ENCODE peak calls at places on chromosomes 11 and 22, in nine cellular contexts. N is stomach; M is AG10803; U is HFF-Myc; R is brain microvascular endothelial cell; X is small intestine; F is CD8-positive, alpha-beta T cell; L is DND-41; Z is astrocyte of the cerebellum. T is an unnamed sample.

GRCh38 chr11:124643605-124644425 is 21.2 kb downstream of the TBRG1 start:
- DNase-seq in L (no peak), X (no peak), Z (peak; percentile 73), R (peak; percentile 96), N (no peak), F (no peak), M (peak; percentile 79), U (no peak), T (no peak)

GRCh38 chr11:1150095-1150494 is 7.7 kb upstream of the MUC5AC start:
- DNase-seq in X (no peak), Z (no peak), F (no peak), L (no peak), R (no peak), N (no peak), U (no peak), M (no peak), T (no peak)

GRCh38 chr11:77672276-77672675 is 34.7 kb upstream of the CLNS1A start:
- DNase-seq in N (no peak), F (no peak), M (peak; percentile 91), R (peak; percentile 82), Z (peak; percentile 78), L (no peak), X (peak; percentile 46), U (peak; percentile 61), T (no peak)

GRCh38 chr11:107916671-107917241 is 11.5 kb upstream of the RAB39A start:
- DNase-seq in R (no peak), M (peak; percentile 18), X (no peak), Z (no peak), L (peak; percentile 25), U (peak; percentile 9), F (peak; percentile 24), N (peak; percentile 32), T (peak; percentile 19)

GRCh38 chr11:111777094-111778046 is 11.2 kb upstream of the PPP2R1B start:
- DNase-seq in R (peak; percentile 57), M (peak; percentile 82), F (peak; percentile 21), N (no peak), Z (peak; percentile 65), U (no peak), X (peak; percentile 80), L (peak; percentile 32), T (peak; percentile 60)

GRCh38 chr22:26377170-26377825 is 51.8 kb upstream of the ASPHD2 start:
- DNase-seq in L (peak; percentile 9), R (no peak), F (no peak), N (no peak), U (no peak), M (no peak), X (no peak), Z (no peak), T (no peak)

GRCh38 chr11:2674681-2675131 is 25.1 kb downstream of the KCNQ1OT1 start:
- DNase-seq in M (no peak), U (no peak), X (no peak), R (no peak), L (no peak), Z (no peak), N (peak; percentile 27), F (no peak), T (no peak)

GRCh38 chr11:119607726-119608125 is 121.3 kb downstream of the NECTIN1 start:
- DNase-seq in X (no peak), N (no peak), L (no peak), Z (no peak), R (no peak), F (no peak), U (no peak), M (no peak), T (no peak)

GRCh38 chr22:23273445-23274145 is 93.3 kb downstream of the BCR start:
- DNase-seq in R (no peak), U (no peak), X (no peak), F (no peak), N (no peak), M (no peak), Z (no peak), L (no peak), T (no peak)

GRCh38 chr22:49103314-49104052 is 724.2 kb downstream of the BRD1 start:
- DNase-seq in F (no peak), Z (no peak), M (no peak), R (no peak), L (no peak), N (no peak), X (no peak), U (no peak), T (no peak)

GRCh38 chr11:23233075-23233474 is 372.8 kb upstream of the CCDC179 start:
- DNase-seq in N (no peak), L (no peak), Z (peak; percentile 38), M (peak; percentile 69), U (peak; percentile 24), R (no peak), X (no peak), F (no peak), T (no peak)

GRCh38 chr11:45224766-45225165 is 61.4 kb downstream of the SYT13 start:
- DNase-seq in F (no peak), X (no peak), L (no peak), Z (no peak), U (no peak), R (no peak), N (no peak), M (no peak), T (no peak)

GRCh38 chr11:19365743-19366410 is 125.1 kb upstream of the E2F8 start:
- DNase-seq in X (peak; percentile 6), M (no peak), Z (no peak), N (no peak), U (no peak), F (no peak), R (no peak), L (no peak), T (no peak)

GRCh38 chr11:106644824-106645223 is 373.5 kb downstream of the GUCY1A2 start:
- DNase-seq in U (no peak), F (no peak), Z (no peak), X (no peak), N (no peak), R (peak; percentile 51), M (no peak), L (no peak), T (no peak)

GRCh38 chr11:40054631-40055030 is 1404.8 kb downstream of the LRRC4C start:
- DNase-seq in N (peak; percentile 26), X (no peak), L (no peak), F (no peak), Z (no peak), U (no peak), M (no peak), R (no peak), T (no peak)

GRCh38 chr11:114477946-114478537 is 38.8 kb downstream of the REXO2 start:
- DNase-seq in X (no peak), U (no peak), R (no peak), F (no peak), L (no peak), M (no peak), N (no peak), Z (no peak), T (no peak)

GRCh38 chr11:38411149-38411548 is 1813.1 kb upstream of the RAG2 start:
- DNase-seq in X (no peak), L (no peak), F (no peak), N (no peak), R (no peak), M (no peak), Z (no peak), U (no peak), T (no peak)

GRCh38 chr11:35138606-35138948 is 394 bp upstream of the CD44 start:
- DNase-seq in R (no peak), F (no peak), U (no peak), X (no peak), L (no peak), Z (no peak), N (no peak), M (no peak), T (no peak)

GRCh38 chr22:44887941-44888366 is 121.9 kb downstream of the PHF21B start:
- DNase-seq in L (no peak), Z (no peak), R (no peak), N (no peak), X (no peak), F (no peak), U (no peak), M (no peak), T (no peak)

GRCh38 chr22:46754826-46755225 is 7.6 kb upstream of the TBC1D22A start:
- DNase-seq in U (no peak), L (no peak), Z (no peak), X (no peak), F (no peak), M (no peak), N (no peak), R (no peak), T (no peak)
- H3K4me3 ChIP-seq in U (no peak overlapping the region), L (no peak overlapping the region), Z (no peak overlapping the region), X (no peak overlapping the region), F (no peak overlapping the region), M (no peak overlapping the region), N (no peak overlapping the region), R (no peak overlapping the region), T (no peak overlapping the region)

DNA sequence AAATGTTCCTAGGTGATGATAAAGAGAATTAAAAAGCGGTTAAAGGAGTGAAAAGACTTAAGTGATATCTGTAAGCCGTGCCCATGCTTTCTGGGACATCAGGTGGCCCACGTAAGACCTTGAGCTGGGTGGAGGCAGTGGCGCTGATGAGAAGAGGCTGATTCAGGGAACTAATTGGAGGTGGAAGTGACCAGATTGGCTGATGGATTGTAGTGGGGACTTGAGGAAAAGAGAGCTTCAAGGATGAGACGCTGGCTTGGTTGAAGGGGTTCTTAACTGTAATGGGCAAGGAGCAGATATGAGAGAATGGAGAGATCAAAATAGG is 69.1 kb upstream of the EP300 start:
- DNase-seq in F (no peak), X (no peak), N (no peak), U (no peak), L (no peak), Z (no peak), M (no peak), R (no peak), T (no peak)
- H3K4me3 ChIP-seq in F (no peak overlapping the region), X (no peak overlapping the region), N (no peak overlapping the region), U (no peak overlapping the region), L (no peak overlapping the region), Z (no peak overlapping the region), M (no peak overlapping the region), R (no peak overlapping the region), T (no peak overlapping the region)

DNA sequence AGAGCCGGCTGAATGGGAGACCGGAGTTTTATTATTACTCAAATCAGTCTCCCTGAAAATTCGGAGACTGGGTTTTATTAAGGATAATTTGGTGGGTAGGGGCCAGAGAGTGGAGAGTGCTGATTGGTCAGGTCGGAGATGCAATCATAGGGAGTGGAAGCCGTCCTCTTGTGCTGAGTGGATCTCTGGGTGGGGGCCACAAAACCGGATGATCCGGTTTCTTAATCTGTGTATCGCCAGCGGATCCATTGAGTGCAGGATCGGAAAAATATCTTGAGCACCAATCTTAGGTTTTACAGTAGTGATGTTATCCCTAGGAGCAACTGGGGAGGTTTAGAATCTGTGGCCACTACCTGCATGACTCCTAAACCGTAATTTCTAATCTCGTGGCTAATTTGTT is 886 bp upstream of the NIPSNAP1 start:
- DNase-seq in N (peak; percentile 56), U (no peak), F (no peak), L (no peak), R (no peak), M (no peak), Z (no peak), X (peak; percentile 65), T (no peak)
- H3K4me3 ChIP-seq in N (peak overlapping the region; percentile 77), U (no peak overlapping the region), F (no peak overlapping the region), L (peak overlapping the region; percentile 77), R (no peak overlapping the region), M (no peak overlapping the region), Z (no peak overlapping the region), X (no peak overlapping the region), T (no peak overlapping the region)

DNA sequence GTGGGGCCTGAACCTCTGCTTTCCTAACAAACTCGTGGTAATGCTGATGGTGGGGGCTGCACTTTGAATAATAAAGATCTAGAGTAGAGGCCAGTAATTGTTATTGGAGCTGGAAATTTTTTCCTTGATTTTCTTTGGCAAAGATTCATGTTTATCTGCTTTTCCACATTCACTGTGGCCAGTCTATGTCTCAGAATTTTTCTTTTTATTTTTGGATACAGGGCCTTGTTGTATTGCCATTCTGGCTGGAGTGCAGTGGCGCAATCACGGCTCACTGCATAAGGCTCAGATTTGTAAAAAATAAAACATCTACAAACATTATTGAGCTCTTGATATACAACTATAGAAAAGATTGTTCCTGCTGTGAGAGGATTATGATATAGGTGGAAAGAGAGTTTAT is 1.6 kb downstream of the TMEM135 start:
- DNase-seq in Z (no peak), R (no peak), U (no peak), M (peak; percentile 23), F (no peak), X (no peak), N (no peak), L (no peak), T (no peak)
- H3K4me3 ChIP-seq in Z (peak overlapping the region; percentile 93), R (peak overlapping the region; percentile 92), U (peak overlapping the region; percentile 2), M (no peak overlapping the region), F (no peak overlapping the region), X (no peak overlapping the region), N (no peak overlapping the region), L (peak overlapping the region; percentile 75), T (no peak overlapping the region)